ENCODE peak calls at places on chromosome 12, in five cellular contexts. Q, Z, C, P and K are unnamed samples.

GRCh38 chr12:52202361-52203078 is 10.7 kb upstream of the KRT80 start:
- DNase-seq in C (no peak), Z (peak; percentile 44), P (no peak), Q (peak; percentile 37), K (peak; percentile 73)

GRCh38 chr12:107983871-107984480 is 145.1 kb upstream of the WSCD2 start:
- DNase-seq in C (no peak), P (no peak), Q (no peak), Z (no peak), K (no peak)

GRCh38 chr12:111741235-111741812 is 25.4 kb upstream of the ALDH2 start:
- DNase-seq in Z (no peak), C (peak; percentile 64), Q (no peak), P (no peak), K (no peak)

GRCh38 chr12:13727707-13728147 is 253.7 kb downstream of the GRIN2B start:
- DNase-seq in C (no peak), Z (no peak), P (no peak), Q (peak; percentile 17), K (no peak)

GRCh38 chr12:124637586-124637985 is 70.2 kb upstream of the NCOR2 start:
- DNase-seq in P (no peak), Z (no peak), C (no peak), Q (no peak), K (no peak)

GRCh38 chr12:1170411-1170810 is 179.4 kb downstream of the ERC1 start:
- DNase-seq in C (no peak), P (no peak), Q (no peak), Z (no peak), K (no peak)

GRCh38 chr12:55664826-55665225 is 28.1 kb downstream of the OR10P1 start:
- DNase-seq in Q (no peak), P (no peak), C (peak; percentile 9), Z (no peak), K (no peak)

GRCh38 chr12:19196959-19197630 is 67.6 kb downstream of the PLEKHA5 start:
- DNase-seq in Q (peak; percentile 71), C (no peak), P (no peak), Z (no peak), K (no peak)

GRCh38 chr12:4579305-4580097 is 17.5 kb downstream of the DYRK4 start:
- DNase-seq in P (no peak), C (no peak), Q (peak; percentile 46), Z (no peak), K (no peak)

GRCh38 chr12:120137833-120138232 is 21.3 kb upstream of the RAB35 start:
- DNase-seq in Z (no peak), P (no peak), C (no peak), Q (no peak), K (no peak)

GRCh38 chr12:65100140-65100539 is 21.0 kb downstream of the WIF1 start:
- DNase-seq in Z (no peak), C (no peak), P (no peak), Q (peak; percentile 42), K (peak; percentile 12)

GRCh38 chr12:79452906-79453305 is 237.9 kb downstream of the PAWR start:
- DNase-seq in Q (peak; percentile 14), P (no peak), C (no peak), Z (no peak), K (no peak)

GRCh38 chr12:85588221-85588620 is 248.0 kb downstream of the RASSF9 start:
- DNase-seq in P (no peak), C (no peak), Q (peak; percentile 15), Z (no peak), K (no peak)

GRCh38 chr12:53623526-53623925 is 2.7 kb downstream of the ATF7 start:
- DNase-seq in C (peak; percentile 73), Z (no peak), P (no peak), Q (no peak), K (no peak)

GRCh38 chr12:53623986-53624385 is 2.2 kb downstream of the ATF7 start:
- DNase-seq in Q (no peak), C (peak; percentile 57), Z (no peak), P (no peak), K (peak; percentile 76)

GRCh38 chr12:53625373-53625945 is 723 bp downstream of the ATF7 start:
- DNase-seq in Q (no peak), Z (no peak), P (no peak), C (no peak), K (no peak)

GRCh38 chr12:53624956-53625355 is 1.2 kb downstream of the ATF7 start:
- DNase-seq in Z (no peak), Q (no peak), C (no peak), P (no peak), K (peak; percentile 28)

DNA sequence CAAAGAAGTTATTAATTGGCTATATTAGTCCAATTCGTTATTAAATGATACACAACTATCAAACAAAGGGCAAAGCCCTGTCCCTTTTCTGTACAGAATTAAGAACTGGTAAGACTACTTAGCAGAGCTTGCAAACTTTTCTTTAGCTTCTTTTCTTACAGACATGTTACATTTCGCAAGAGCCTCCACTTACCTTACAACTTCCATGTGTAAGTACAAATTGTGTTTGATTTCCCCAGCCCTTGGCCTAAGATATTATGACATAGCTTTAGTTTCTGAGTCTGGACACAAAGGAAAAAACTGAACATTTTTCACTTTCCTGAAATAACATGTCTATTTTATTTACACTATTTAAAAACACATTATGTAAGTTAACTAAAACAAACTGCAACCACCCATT is 1.7 kb downstream of the ATF7 start:
- DNase-seq in Q (no peak), C (no peak), P (no peak), Z (no peak), K (no peak)
- H3K27ac ChIP-seq in Q (no peak overlapping the region), C (peak overlapping the region; percentile 96), P (no peak overlapping the region), Z (peak overlapping the region; percentile 91), K (peak overlapping the region; percentile 59)

GRCh38 chr12:101551362-101552114 is 43.2 kb upstream of the MYBPC1 start:
- DNase-seq in Q (no peak), P (no peak), C (no peak), Z (no peak), K (no peak)
- H3K4me3 ChIP-seq in Q (no peak overlapping the region), P (no peak overlapping the region), C (no peak overlapping the region), Z (no peak overlapping the region), K (no peak overlapping the region)

DNA sequence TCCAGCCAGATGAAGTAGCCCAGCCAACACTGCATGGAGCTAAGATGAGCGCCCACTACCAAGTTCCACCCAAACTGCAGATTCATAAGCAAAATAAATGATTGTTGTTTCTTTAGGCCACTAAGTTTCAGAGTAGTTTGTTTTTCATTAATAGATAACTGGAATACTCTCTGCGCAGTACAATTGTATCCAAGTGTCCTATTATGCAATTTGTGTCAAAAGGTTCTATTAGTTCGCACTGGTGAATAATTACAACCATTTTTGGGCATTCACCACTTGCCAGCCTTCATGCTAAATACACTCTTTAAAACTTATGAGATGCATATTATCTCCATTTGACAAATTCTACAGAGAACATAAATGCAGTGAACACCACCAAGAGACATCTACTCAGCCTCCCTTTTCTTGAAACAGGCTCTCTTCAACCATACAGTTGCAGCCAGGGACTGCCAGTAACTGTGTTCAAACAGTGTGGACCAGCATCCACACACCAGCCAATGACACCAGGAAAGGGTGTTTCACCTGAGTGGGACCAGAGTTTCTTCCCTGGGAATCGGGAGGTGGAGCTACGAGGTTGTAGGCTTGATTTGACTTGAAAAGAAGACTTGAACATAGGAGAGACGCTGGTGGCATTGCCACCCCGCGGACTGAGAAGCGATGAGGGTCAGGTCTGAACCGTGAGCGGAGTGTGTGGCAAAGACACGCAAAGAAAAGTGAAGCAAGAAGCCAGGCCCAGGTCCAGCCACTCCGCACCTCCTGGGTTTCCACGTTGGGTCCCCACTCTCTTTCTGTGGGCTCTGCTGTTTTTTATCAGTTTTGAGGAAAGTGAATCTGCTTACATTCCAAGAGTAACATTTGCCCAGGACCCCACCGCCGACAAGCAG is 53.0 kb upstream of the FZD10 start:
- DNase-seq in Z (no peak), C (no peak), P (no peak), Q (no peak), K (no peak)
- H3K27me3 ChIP-seq in Z (peaks cover 5% of the 10 kb centered on the region), C (no peaks in the 10 kb centered on the region), P (no peaks in the 10 kb centered on the region), Q (no peaks in the 10 kb centered on the region), K (no peaks in the 10 kb centered on the region)

GRCh38 chr12:105335856-105336255 is 5.4 kb downstream of the C12orf75 start:
- DNase-seq in Q (no peak), P (no peak), Z (no peak), C (no peak), K (no peak)
- H3K27ac ChIP-seq in Q (no peak overlapping the region), P (no peak overlapping the region), Z (no peak overlapping the region), C (peak overlapping the region; percentile 64), K (no peak overlapping the region)

DNA sequence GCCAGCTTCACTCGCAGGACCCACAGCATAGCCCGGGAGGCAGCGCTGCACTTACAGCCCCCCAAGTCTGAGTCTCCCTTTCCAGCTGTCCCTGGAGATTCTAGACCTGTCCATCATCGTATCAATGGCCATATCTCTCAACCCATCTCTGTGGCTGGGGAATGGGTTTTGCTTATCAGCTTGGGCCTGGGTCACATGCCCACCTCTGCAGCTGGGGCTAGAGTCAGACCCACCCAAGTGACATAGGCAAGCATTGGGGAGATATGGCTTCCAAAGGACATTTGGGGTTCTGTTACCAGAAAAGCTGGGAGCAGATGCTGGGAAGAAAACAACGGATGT is 14.0 kb downstream of the P2RX4 start:
- DNase-seq in P (no peak), C (no peak), Q (no peak), Z (no peak), K (no peak)
- H3K4me3 ChIP-seq in P (peak overlapping the region; percentile 28), C (no peak overlapping the region), Q (no peak overlapping the region), Z (no peak overlapping the region), K (no peak overlapping the region)